ENCODE peak calls at places on chromosomes 3 and 15, in four cellular contexts. T is skeletal muscle cell; N is CD8-positive, alpha-beta memory T cell; F is fibroblast of lung. X is an unnamed sample.

GRCh38 chr3:129345971-129346370 is 67.3 kb downstream of the HMCES start:
- DNase-seq in N (no peak), T (no peak), F (peak), X (peak)

GRCh38 chr3:54547051-54547450 is 380.8 kb downstream of the LRTM1 start:
- DNase-seq in F (no peak), N (no peak), T (no peak), X (no peak)

GRCh38 chr3:141789281-141789680 is 26.1 kb downstream of the GRK7 start:
- DNase-seq in T (no peak), N (no peak), F (no peak), X (no peak)

GRCh38 chr3:87120850-87121249 is 106.3 kb upstream of the CHMP2B start:
- DNase-seq in N (no peak), F (no peak), T (peak), X (no peak)

GRCh38 chr3:69683076-69683806 is 56.0 kb upstream of the MITF start:
- DNase-seq in T (no peak), N (no peak), F (no peak), X (no peak)

GRCh38 chr3:23685484-23686258 is 120.1 kb upstream of the UBE2E1 start:
- DNase-seq in F (peak), T (peak), N (no peak), X (peak)

GRCh38 chr3:24464389-24464788 is 30.3 kb downstream of the THRB start:
- DNase-seq in F (no peak), N (no peak), T (no peak), X (no peak)

GRCh38 chr3:30576946-30577345 is 29.5 kb upstream of the TGFBR2 start:
- DNase-seq in T (no peak), F (peak), N (no peak), X (no peak)

GRCh38 chr15:33068531-33068990 is 126.0 kb downstream of the FMN1 start:
- DNase-seq in F (peak), T (no peak), N (no peak), X (peak)

GRCh38 chr15:76107169-76107568 is 47.4 kb downstream of the TMEM266 start:
- DNase-seq in N (no peak), T (no peak), F (peak), X (peak)

GRCh38 chr3:53902711-53903110 is 11.1 kb upstream of the SELENOK start:
- DNase-seq in T (no peak), N (no peak), F (no peak), X (no peak)

GRCh38 chr3:47910777-47911440 is 105.3 kb downstream of the MAP4 start:
- DNase-seq in N (no peak), T (peak), F (peak), X (peak)

GRCh38 chr3:47846186-47846879 is 43.4 kb downstream of the DHX30 start:
- DNase-seq in F (no peak), N (no peak), T (no peak), X (no peak)

GRCh38 chr3:14548321-14548729 is 8.2 kb upstream of the GRIP2 start:
- DNase-seq in F (peak), N (no peak), T (no peak), X (peak)

GRCh38 chr3:133746722-133747086 is 511 bp downstream of the TF start:
- DNase-seq in N (no peak), T (no peak), F (no peak), X (no peak)

GRCh38 chr3:48428863-48429415 is 947 bp downstream of the PLXNB1 start:
- DNase-seq in N (no peak), F (peak), T (no peak), X (peak)

GRCh38 chr3:158847885-158848284 is 46.0 kb downstream of the MFSD1 start:
- DNase-seq in F (no peak), N (no peak), T (no peak), X (no peak)

GRCh38 chr15:78047631-78048409 is 29.7 kb downstream of the TBC1D2B start:
- DNase-seq in T (peak), N (peak), F (peak), X (peak)

GRCh38 chr15:101501703-101502373 is 12.3 kb upstream of the PCSK6 start:
- DNase-seq in N (no peak), F (no peak), T (no peak), X (peak)

GRCh38 chr3:108036984-108037741 is 53.7 kb downstream of the CD47 start:
- DNase-seq in F (peak), N (no peak), T (peak), X (peak)

GRCh38 chr3:182722938-182723337 is 70.4 kb upstream of the ATP11B start:
- DNase-seq in F (no peak), N (no peak), T (no peak), X (peak)

GRCh38 chr3:7999363-7999762 is 502.3 kb upstream of the LMCD1 start:
- DNase-seq in T (no peak), N (no peak), F (peak), X (no peak)

GRCh38 chr15:56832125-56832524 is 86.3 kb upstream of the TCF12 start:
- DNase-seq in T (no peak), N (no peak), F (no peak), X (peak)

GRCh38 chr15:76340198-76340801 is 3.7 kb downstream of the ISL2 start:
- DNase-seq in F (peak), N (no peak), T (no peak), X (no peak)

GRCh38 chr3:196197524-196197923 is 13.7 kb downstream of the ZDHHC19 start:
- DNase-seq in T (no peak), F (no peak), N (no peak), X (no peak)

GRCh38 chr3:187288176-187288893 is 3.2 kb downstream of the MASP1 start:
- DNase-seq in F (no peak), N (no peak), T (no peak), X (no peak)
- H3K4me3 ChIP-seq in F (no peak), N (no peak), T (no peak), X (no peak)

GRCh38 chr3:64063982-64064438 is 40.7 kb upstream of the PSMD6 start:
- DNase-seq in N (no peak), T (no peak), F (no peak), X (no peak)
- H3K4me3 ChIP-seq in N (no peak), T (no peak), F (no peak), X (no peak)

GRCh38 chr3:52547143-52547542 is 10.7 kb downstream of the UQCC5 start:
- DNase-seq in T (no peak), N (no peak), F (no peak), X (no peak)

GRCh38 chr3:52546111-52546901 is 9.9 kb downstream of the UQCC5 start:
- DNase-seq in F (no peak), T (no peak), N (no peak), X (peak)

GRCh38 chr3:52539010-52539653 is 2.7 kb downstream of the UQCC5 start:
- DNase-seq in F (no peak), N (no peak), T (no peak), X (no peak)

GRCh38 chr3:52541050-52541449 is 4.6 kb downstream of the UQCC5 start:
- DNase-seq in F (no peak), T (no peak), N (no peak), X (no peak)

GRCh38 chr3:52544937-52545336 is 8.5 kb downstream of the UQCC5 start:
- DNase-seq in F (no peak), N (no peak), T (no peak), X (no peak)
- H3K4me3 ChIP-seq in F (no peak), N (no peak), T (no peak), X (no peak)

GRCh38 chr3:114760679-114761078 is 386.4 kb downstream of the ZBTB20 start:
- DNase-seq in F (no peak), T (no peak), N (no peak), X (no peak)

GRCh38 chr3:114756506-114757279 is 390.4 kb downstream of the ZBTB20 start:
- DNase-seq in F (peak), T (no peak), N (no peak), X (peak)

GRCh38 chr3:114762144-114762543 is 384.9 kb downstream of the ZBTB20 start:
- DNase-seq in F (no peak), T (no peak), N (no peak), X (no peak)

GRCh38 chr3:114764056-114764492 is 383.0 kb downstream of the ZBTB20 start:
- DNase-seq in T (no peak), N (no peak), F (peak), X (peak)

GRCh38 chr3:114758828-114759709 is 388.0 kb downstream of the ZBTB20 start:
- DNase-seq in T (peak), N (no peak), F (peak), X (peak)
- H3K4me3 ChIP-seq in T (peak), N (no peak), F (peak), X (peak)

GRCh38 chr3:33383951-33384350 is 56.3 kb downstream of the UBP1 start:
- DNase-seq in T (no peak), F (no peak), N (no peak), X (no peak)

GRCh38 chr3:33377489-33377888 is 62.7 kb downstream of the UBP1 start:
- DNase-seq in F (no peak), T (no peak), N (no peak), X (no peak)

GRCh38 chr3:33385423-33385822 is 54.8 kb downstream of the UBP1 start:
- DNase-seq in T (no peak), N (no peak), F (no peak), X (peak)

GRCh38 chr3:33377931-33378330 is 62.3 kb downstream of the UBP1 start:
- DNase-seq in T (no peak), F (peak), N (no peak), X (peak)

GRCh38 chr3:33380653-33381052 is 59.6 kb downstream of the UBP1 start:
- DNase-seq in F (no peak), N (no peak), T (no peak), X (no peak)
- H3K4me3 ChIP-seq in F (no peak), N (no peak), T (no peak), X (no peak)

GRCh38 chr3:186909078-186909853 is 21.1 kb upstream of the ST6GAL1 start:
- DNase-seq in T (no peak), N (peak), F (no peak), X (no peak)
- H3K4me3 ChIP-seq in T (no peak), N (peak), F (no peak), X (no peak)